ENCODE peak calls at places on chromosomes 4 and X, in nine cellular contexts. N is GM12878, S is SK-N-MC, D is SK-N-SH, Z is H1, F is transverse colon, B is breast epithelium, W is HCT116, H is GM23338. V is an unnamed sample.
A peak's percentile ranks its signal among the peaks of the same experiment; 100 is the strongest.

GRCh38 chr4:21888195-21888976 is 60.2 kb downstream of the KCNIP4 start:
- DNase-seq in Z (no peak), N (no peak), B (no peak), D (no peak), S (no peak), W (no peak), H (no peak), F (no peak), V (no peak)

GRCh38 chrX:29155286-29155685 is 568.0 kb downstream of the IL1RAPL1 start:
- DNase-seq in W (no peak), S (no peak), H (peak; percentile 8), F (no peak), N (no peak), Z (no peak), D (no peak), B (no peak), V (no peak)

GRCh38 chrX:75781618-75782017 is 3.4 kb downstream of the MAGEE2 start:
- DNase-seq in H (peak; percentile 1), W (no peak), N (no peak), F (no peak), Z (no peak), B (no peak), D (peak; percentile 34), S (no peak), V (no peak)

GRCh38 chrX:39988496-39988895 is 109.3 kb downstream of the BCOR start:
- DNase-seq in H (no peak), D (no peak), S (no peak), F (no peak), B (no peak), Z (no peak), W (no peak), N (no peak), V (no peak)

GRCh38 chr4:121758896-121759568 is 5.9 kb downstream of the SMIM43 start:
- DNase-seq in N (no peak), H (no peak), W (no peak), S (no peak), Z (no peak), B (no peak), D (no peak), F (no peak), V (no peak)

GRCh38 chr4:5200546-5200945 is 149.3 kb downstream of the STK32B start:
- DNase-seq in Z (no peak), N (no peak), D (no peak), W (no peak), S (no peak), H (no peak), B (no peak), F (no peak), V (no peak)

GRCh38 chrX:65674351-65674893 is 7.0 kb downstream of the MSN start:
- DNase-seq in H (no peak), N (no peak), B (no peak), F (no peak), D (no peak), S (no peak), W (no peak), Z (no peak), V (no peak)

GRCh38 chrX:101108293-101108692 is 10.3 kb downstream of the CENPI start:
- DNase-seq in F (no peak), W (no peak), B (no peak), S (no peak), D (no peak), N (no peak), Z (no peak), H (no peak), V (no peak)

GRCh38 chrX:50082741-50083140 is 118.1 kb downstream of the AKAP4 start:
- DNase-seq in N (no peak), F (no peak), B (no peak), D (no peak), W (no peak), H (no peak), Z (no peak), S (no peak), V (no peak)

GRCh38 chrX:151359931-151360871 is 36.8 kb upstream of the VMA21 start:
- DNase-seq in H (peak; percentile 58), W (no peak), F (no peak), B (no peak), N (no peak), Z (no peak), S (no peak), D (peak; percentile 55), V (no peak)

GRCh38 chr4:74805601-74806000 is 11.3 kb upstream of the BTC start:
- DNase-seq in B (no peak), Z (no peak), S (no peak), D (no peak), H (peak; percentile 17), N (no peak), W (peak; percentile 62), F (no peak), V (no peak)

GRCh38 chrX:119672252-119672825 is 20.6 kb downstream of the SEPTIN6 start:
- DNase-seq in F (no peak), H (no peak), W (no peak), N (no peak), D (peak; percentile 40), B (no peak), Z (no peak), S (no peak), V (no peak)

GRCh38 chr4:159077702-159078495 is 25.0 kb upstream of the RAPGEF2 start:
- DNase-seq in H (no peak), S (peak; percentile 83), D (no peak), F (no peak), Z (no peak), W (no peak), N (peak; percentile 77), B (no peak), V (no peak)

GRCh38 chrX:39821011-39821708 is 276.6 kb downstream of the BCOR start:
- DNase-seq in H (peak; percentile 53), F (no peak), Z (no peak), B (no peak), D (peak; percentile 86), N (no peak), S (no peak), W (no peak), V (no peak)

GRCh38 chrX:41785685-41786084 is 61.7 kb downstream of the GPR82 start:
- DNase-seq in F (no peak), D (no peak), S (no peak), W (no peak), H (no peak), N (no peak), B (no peak), Z (no peak), V (no peak)

GRCh38 chr4:60757986-60758385 is 442.1 kb upstream of the ADGRL3 start:
- DNase-seq in D (no peak), B (no peak), N (no peak), F (no peak), W (no peak), Z (no peak), S (peak; percentile 37), H (no peak), V (no peak)

GRCh38 chr4:102143433-102143832 is 201.8 kb downstream of the SLC39A8 start:
- DNase-seq in N (no peak), H (no peak), Z (no peak), W (no peak), S (peak; percentile 12), F (no peak), B (no peak), D (no peak), V (no peak)

GRCh38 chr4:102137217-102137616 is 208.1 kb downstream of the SLC39A8 start:
- DNase-seq in N (no peak), H (no peak), W (no peak), D (no peak), F (no peak), B (no peak), Z (no peak), S (no peak), V (no peak)

GRCh38 chr4:102139932-102140331 is 205.3 kb downstream of the SLC39A8 start:
- DNase-seq in B (no peak), D (no peak), F (no peak), H (no peak), W (peak; percentile 36), N (no peak), S (no peak), Z (no peak), V (no peak)

GRCh38 chr4:102141855-102142254 is 203.4 kb downstream of the SLC39A8 start:
- DNase-seq in H (no peak), N (no peak), F (no peak), B (no peak), W (no peak), Z (no peak), D (peak; percentile 18), S (no peak), V (no peak)

GRCh38 chr4:102139132-102139573 is 206.1 kb downstream of the SLC39A8 start:
- DNase-seq in D (no peak), S (peak; percentile 16), F (no peak), H (no peak), N (no peak), W (peak; percentile 23), B (no peak), Z (no peak), V (no peak)
- TF ChIP-seq POLR2AphosphoS5 in D (peak; percentile 67), S (no peak), F (no peak), H (no peak), N (no peak), W (no peak), B (no peak), Z (no peak), V (peak; percentile 62)

DNA sequence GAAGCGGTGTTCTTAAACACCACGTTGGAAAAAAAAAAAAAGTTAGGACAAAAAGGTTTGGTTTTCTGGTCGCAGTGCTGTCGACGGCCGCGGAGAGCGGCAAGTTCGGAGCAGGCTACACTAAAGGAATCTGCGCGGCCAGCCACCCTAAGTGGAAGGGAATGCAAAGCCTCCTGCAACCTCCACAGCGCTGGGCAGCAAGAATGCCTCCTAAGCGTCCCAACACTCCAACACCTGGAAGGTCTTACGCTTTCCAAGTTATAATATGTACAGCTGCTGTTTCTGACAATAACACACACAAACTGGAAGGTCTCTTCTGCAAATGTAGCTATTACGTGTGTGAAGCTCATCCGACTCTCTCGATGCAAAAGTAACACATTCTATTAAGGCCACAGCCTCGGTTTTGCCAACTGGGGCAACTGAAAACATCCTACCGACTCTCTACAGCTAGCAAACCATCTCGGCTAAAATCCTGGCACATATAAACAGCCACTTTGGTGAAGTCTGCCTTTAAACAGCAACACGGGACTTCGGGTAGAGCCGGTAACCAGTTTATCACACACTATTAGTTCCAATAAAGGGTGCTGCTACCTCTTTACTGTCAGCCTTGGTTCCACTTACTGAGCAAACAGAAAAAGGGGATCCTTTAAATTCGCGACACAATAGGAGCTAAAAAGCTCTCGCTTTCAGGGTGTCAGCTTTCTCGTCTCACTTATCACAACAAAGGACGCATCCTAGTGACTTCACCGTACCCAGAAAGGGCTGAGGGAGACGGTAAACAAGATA is 900 bp downstream of the SMIM14 start:
- DNase-seq in Z (no peak), F (peak; percentile 65), D (peak; percentile 54), N (no peak), B (no peak), H (peak; percentile 95), S (peak; percentile 24), W (peak; percentile 21), V (no peak)
- TF ChIP-seq POLR2AphosphoS5 in Z (peak; percentile 59), F (peak; percentile 47), D (no peak), N (no peak), B (no peak), H (peak; percentile 75), S (no peak), W (no peak), V (peak; percentile 46)

GRCh38 chr4:7055111-7055989 is 12.2 kb downstream of the TADA2B start:
- DNase-seq in D (no peak), Z (no peak), F (no peak), W (no peak), S (no peak), H (no peak), N (no peak), B (no peak), V (no peak)
- TF ChIP-seq POLR2AphosphoS5 in D (no peak), Z (no peak), F (no peak), W (no peak), S (no peak), H (no peak), N (no peak), B (no peak), V (no peak)

GRCh38 chr4:38099020-38099600 is 138.9 kb downstream of the PTTG2 start:
- DNase-seq in H (no peak), F (no peak), N (no peak), B (no peak), Z (no peak), S (no peak), D (no peak), W (no peak), V (no peak)
- TF ChIP-seq POLR2AphosphoS5 in H (no peak), F (no peak), N (no peak), B (no peak), Z (no peak), S (no peak), D (no peak), W (no peak), V (no peak)